ENCODE peak calls at places on chromosome 9, in five cellular contexts. One of them, this sample, is unnamed.

GRCh38 chr9:86585422-86586143 is 231.4 kb upstream of the TUT7 start:
- DNase-seq in cardiac muscle cell: no peak
- DNase-seq in right cardiac atrium: no peak
- DNase-seq in CD8-positive, alpha-beta T cell: no peak
- DNase-seq in endothelial cell of umbilical vein: no peak
- DNase-seq in this sample: no peak

GRCh38 chr9:68842568-68842967 is 137.5 kb downstream of the PIP5K1B start:
- DNase-seq in cardiac muscle cell: no peak
- DNase-seq in right cardiac atrium: no peak
- DNase-seq in CD8-positive, alpha-beta T cell: no peak
- DNase-seq in endothelial cell of umbilical vein: no peak
- DNase-seq in this sample: no peak

GRCh38 chr9:35051069-35051967 is 21.1 kb downstream of the VCP start:
- DNase-seq in cardiac muscle cell: peak; percentile 81
- DNase-seq in right cardiac atrium: no peak
- DNase-seq in CD8-positive, alpha-beta T cell: peak; percentile 59
- DNase-seq in endothelial cell of umbilical vein: peak; percentile 56
- DNase-seq in this sample: peak; percentile 17

GRCh38 chr9:2602704-2603116 is 18.9 kb upstream of the VLDLR start:
- DNase-seq in cardiac muscle cell: peak; percentile 25
- DNase-seq in right cardiac atrium: no peak
- DNase-seq in CD8-positive, alpha-beta T cell: no peak
- DNase-seq in endothelial cell of umbilical vein: no peak
- DNase-seq in this sample: no peak

GRCh38 chr9:112955550-112955949 is 56.4 kb downstream of the ZNF883 start:
- DNase-seq in cardiac muscle cell: no peak
- DNase-seq in right cardiac atrium: no peak
- DNase-seq in CD8-positive, alpha-beta T cell: no peak
- DNase-seq in endothelial cell of umbilical vein: no peak
- DNase-seq in this sample: no peak

GRCh38 chr9:98256632-98257218 is 1.3 kb upstream of the TBC1D2 start:
- DNase-seq in cardiac muscle cell: no peak
- DNase-seq in right cardiac atrium: no peak
- DNase-seq in CD8-positive, alpha-beta T cell: peak; percentile 32
- DNase-seq in endothelial cell of umbilical vein: no peak
- DNase-seq in this sample: no peak

GRCh38 chr9:127835930-127836586 is 18.4 kb downstream of the ENG start:
- DNase-seq in cardiac muscle cell: peak; percentile 61
- DNase-seq in right cardiac atrium: peak; percentile 75
- DNase-seq in CD8-positive, alpha-beta T cell: no peak
- DNase-seq in endothelial cell of umbilical vein: peak; percentile 70
- DNase-seq in this sample: no peak

GRCh38 chr9:89815903-89816573 is 211.2 kb downstream of the GADD45G start:
- DNase-seq in cardiac muscle cell: no peak
- DNase-seq in right cardiac atrium: peak; percentile 40
- DNase-seq in CD8-positive, alpha-beta T cell: no peak
- DNase-seq in endothelial cell of umbilical vein: no peak
- DNase-seq in this sample: no peak

GRCh38 chr9:2263665-2264064 is 248.5 kb downstream of the SMARCA2 start:
- DNase-seq in cardiac muscle cell: no peak
- DNase-seq in right cardiac atrium: no peak
- DNase-seq in CD8-positive, alpha-beta T cell: no peak
- DNase-seq in endothelial cell of umbilical vein: no peak
- DNase-seq in this sample: no peak

GRCh38 chr9:32378993-32379729 is 5.3 kb upstream of the ACO1 start:
- DNase-seq in cardiac muscle cell: peak; percentile 76
- DNase-seq in right cardiac atrium: no peak
- DNase-seq in CD8-positive, alpha-beta T cell: peak; percentile 55
- DNase-seq in endothelial cell of umbilical vein: peak; percentile 83
- DNase-seq in this sample: peak; percentile 61

GRCh38 chr9:72997387-72997995 is 44.6 kb upstream of the ALDH1A1 start:
- DNase-seq in cardiac muscle cell: no peak
- DNase-seq in right cardiac atrium: peak; percentile 12
- DNase-seq in CD8-positive, alpha-beta T cell: no peak
- DNase-seq in endothelial cell of umbilical vein: peak; percentile 89
- DNase-seq in this sample: no peak

GRCh38 chr9:33748633-33749304 is 46.6 kb upstream of the PRSS3 start:
- DNase-seq in cardiac muscle cell: no peak
- DNase-seq in right cardiac atrium: no peak
- DNase-seq in CD8-positive, alpha-beta T cell: peak; percentile 49
- DNase-seq in endothelial cell of umbilical vein: no peak
- DNase-seq in this sample: no peak

GRCh38 chr9:35994959-35995358 is 37.0 kb upstream of the OR2S2 start:
- DNase-seq in cardiac muscle cell: no peak
- DNase-seq in right cardiac atrium: no peak
- DNase-seq in CD8-positive, alpha-beta T cell: no peak
- DNase-seq in endothelial cell of umbilical vein: no peak
- DNase-seq in this sample: no peak

GRCh38 chr9:133121200-133122166 is at the start of gene RALGDS:
- DNase-seq in cardiac muscle cell: peak; percentile 94
- DNase-seq in right cardiac atrium: peak; percentile 90
- DNase-seq in CD8-positive, alpha-beta T cell: peak; percentile 91
- DNase-seq in endothelial cell of umbilical vein: peak; percentile 73
- DNase-seq in this sample: no peak

GRCh38 chr9:112764344-112764743 is 13.8 kb downstream of the SNX30 start:
- DNase-seq in cardiac muscle cell: no peak
- DNase-seq in right cardiac atrium: no peak
- DNase-seq in CD8-positive, alpha-beta T cell: no peak
- DNase-seq in endothelial cell of umbilical vein: no peak
- DNase-seq in this sample: no peak

GRCh38 chr9:92808726-92809451 is 44.3 kb upstream of the BICD2 start:
- DNase-seq in cardiac muscle cell: peak; percentile 86
- DNase-seq in right cardiac atrium: peak; percentile 74
- DNase-seq in CD8-positive, alpha-beta T cell: peak; percentile 51
- DNase-seq in endothelial cell of umbilical vein: peak; percentile 54
- DNase-seq in this sample: peak; percentile 51
- H3K4me3 ChIP-seq in cardiac muscle cell: peak overlapping the region; percentile 6
- H3K4me3 ChIP-seq in right cardiac atrium: peak overlapping the region; percentile 25
- H3K4me3 ChIP-seq in CD8-positive, alpha-beta T cell: peak overlapping the region; percentile 59
- H3K4me3 ChIP-seq in endothelial cell of umbilical vein: no peak overlapping the region
- H3K4me3 ChIP-seq in this sample: peak overlapping the region; percentile 21

DNA sequence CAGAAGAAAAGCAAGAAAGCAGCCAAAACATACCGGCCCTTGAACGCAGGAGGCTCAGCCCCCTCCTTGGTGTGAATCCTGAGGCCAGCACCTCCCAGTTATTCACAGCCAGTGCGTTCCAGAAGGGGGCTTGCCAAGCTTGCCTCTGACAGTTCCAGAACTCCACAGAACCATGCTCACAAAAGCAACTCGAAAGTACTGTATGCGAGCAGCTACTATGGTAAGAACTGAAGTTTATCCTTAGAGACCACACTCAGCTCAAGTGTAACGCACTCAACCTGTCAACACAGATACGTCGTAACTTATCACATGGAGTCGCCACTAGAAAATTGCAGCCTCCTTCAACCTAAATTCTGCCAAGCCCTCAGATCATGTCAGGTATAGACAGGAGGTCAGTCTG is 1.4 kb downstream of the UBAC1 start:
- DNase-seq in cardiac muscle cell: peak; percentile 80
- DNase-seq in right cardiac atrium: no peak
- DNase-seq in CD8-positive, alpha-beta T cell: no peak
- DNase-seq in endothelial cell of umbilical vein: no peak
- DNase-seq in this sample: no peak
- H3K4me3 ChIP-seq in cardiac muscle cell: peak overlapping the region; percentile 65
- H3K4me3 ChIP-seq in right cardiac atrium: peak overlapping the region; percentile 96
- H3K4me3 ChIP-seq in CD8-positive, alpha-beta T cell: peak overlapping the region; percentile 73
- H3K4me3 ChIP-seq in endothelial cell of umbilical vein: no peak overlapping the region
- H3K4me3 ChIP-seq in this sample: peak overlapping the region; percentile 94

GRCh38 chr9:117494401-117495130 is 79.7 kb upstream of the ASTN2 start:
- DNase-seq in cardiac muscle cell: no peak
- DNase-seq in right cardiac atrium: no peak
- DNase-seq in CD8-positive, alpha-beta T cell: no peak
- DNase-seq in endothelial cell of umbilical vein: no peak
- DNase-seq in this sample: no peak
- H3K4me3 ChIP-seq in cardiac muscle cell: no peak overlapping the region
- H3K4me3 ChIP-seq in right cardiac atrium: peak overlapping the region; percentile 20
- H3K4me3 ChIP-seq in CD8-positive, alpha-beta T cell: no peak overlapping the region
- H3K4me3 ChIP-seq in endothelial cell of umbilical vein: no peak overlapping the region
- H3K4me3 ChIP-seq in this sample: no peak overlapping the region

GRCh38 chr9:125161284-125161918 is 18.1 kb upstream of the SCAI start:
- DNase-seq in cardiac muscle cell: no peak
- DNase-seq in right cardiac atrium: no peak
- DNase-seq in CD8-positive, alpha-beta T cell: no peak
- DNase-seq in endothelial cell of umbilical vein: no peak
- DNase-seq in this sample: no peak
- H3K4me3 ChIP-seq in cardiac muscle cell: no peak overlapping the region
- H3K4me3 ChIP-seq in right cardiac atrium: no peak overlapping the region
- H3K4me3 ChIP-seq in CD8-positive, alpha-beta T cell: no peak overlapping the region
- H3K4me3 ChIP-seq in endothelial cell of umbilical vein: no peak overlapping the region
- H3K4me3 ChIP-seq in this sample: no peak overlapping the region

DNA sequence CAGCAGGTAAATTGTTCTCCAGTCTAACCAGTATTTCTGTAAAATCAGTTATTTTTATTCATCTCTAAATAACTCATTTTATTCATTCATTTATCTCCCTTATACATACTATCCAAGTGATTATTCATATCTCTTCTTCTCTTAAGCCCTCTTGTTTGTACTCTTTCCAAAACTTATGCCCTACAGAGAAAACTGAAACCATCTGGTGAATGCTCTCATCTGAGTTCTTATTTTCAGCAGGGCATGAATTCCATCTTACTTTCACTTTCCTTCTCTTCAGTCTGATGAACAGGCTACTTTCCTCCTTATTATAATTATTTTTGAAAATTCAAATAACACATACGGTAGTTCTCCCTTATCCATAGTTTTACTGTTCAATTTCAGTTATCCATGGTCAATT is 97.3 kb downstream of the SLC44A1 start:
- DNase-seq in cardiac muscle cell: no peak
- DNase-seq in right cardiac atrium: no peak
- DNase-seq in CD8-positive, alpha-beta T cell: no peak
- DNase-seq in endothelial cell of umbilical vein: peak; percentile 30
- DNase-seq in this sample: no peak
- H3K4me3 ChIP-seq in cardiac muscle cell: no peak overlapping the region
- H3K4me3 ChIP-seq in right cardiac atrium: no peak overlapping the region
- H3K4me3 ChIP-seq in CD8-positive, alpha-beta T cell: no peak overlapping the region
- H3K4me3 ChIP-seq in endothelial cell of umbilical vein: no peak overlapping the region
- H3K4me3 ChIP-seq in this sample: no peak overlapping the region

This sample was measured in LNCaP clone FGC.